ENCODE peak calls at places on chromosome 19, in seven cellular contexts. One of them, this sample, is unnamed.

GRCh38 chr19:47097396-47098217 is 16.0 kb downstream of the ZC3H4 start:
- DNase-seq in GM12891: no peak
- DNase-seq in SK-N-SH: no peak
- DNase-seq in GM12878: no peak
- DNase-seq in K562: no peak
- DNase-seq in H1: no peak
- DNase-seq in HepG2: no peak
- DNase-seq in this sample: no peak

GRCh38 chr19:42051166-42052115 is 18.6 kb downstream of the GRIK5 start:
- DNase-seq in GM12891: no peak
- DNase-seq in SK-N-SH: no peak
- DNase-seq in GM12878: no peak
- DNase-seq in K562: no peak
- DNase-seq in H1: no peak
- DNase-seq in HepG2: no peak
- DNase-seq in this sample: no peak

GRCh38 chr19:4495471-4495870 is 22.8 kb downstream of the PLIN4 start:
- DNase-seq in GM12891: peak
- DNase-seq in SK-N-SH: no peak
- DNase-seq in GM12878: no peak
- DNase-seq in K562: no peak
- DNase-seq in H1: peak
- DNase-seq in HepG2: no peak
- DNase-seq in this sample: no peak

GRCh38 chr19:33344210-33344609 is 29.3 kb upstream of the CEBPG start:
- DNase-seq in GM12891: no peak
- DNase-seq in SK-N-SH: no peak
- DNase-seq in GM12878: no peak
- DNase-seq in K562: no peak
- DNase-seq in H1: no peak
- DNase-seq in HepG2: no peak
- DNase-seq in this sample: no peak

GRCh38 chr19:51688665-51689571 is 4.2 kb upstream of the SPACA6 start:
- DNase-seq in GM12891: no peak
- DNase-seq in SK-N-SH: peak
- DNase-seq in GM12878: no peak
- DNase-seq in K562: peak
- DNase-seq in H1: peak
- DNase-seq in HepG2: peak
- DNase-seq in this sample: no peak

GRCh38 chr19:55986487-55986886 is at the start of gene NLRP5:
- DNase-seq in GM12891: no peak
- DNase-seq in SK-N-SH: no peak
- DNase-seq in GM12878: no peak
- DNase-seq in K562: no peak
- DNase-seq in H1: no peak
- DNase-seq in HepG2: no peak
- DNase-seq in this sample: no peak

GRCh38 chr19:45716314-45717130 is 14.2 kb downstream of the FBXO46 start:
- DNase-seq in GM12891: no peak
- DNase-seq in SK-N-SH: peak
- DNase-seq in GM12878: no peak
- DNase-seq in K562: peak
- DNase-seq in H1: no peak
- DNase-seq in HepG2: no peak
- DNase-seq in this sample: no peak

GRCh38 chr19:29098863-29099481 is 114.0 kb downstream of the UQCRFS1 start:
- DNase-seq in GM12891: no peak
- DNase-seq in SK-N-SH: no peak
- DNase-seq in GM12878: no peak
- DNase-seq in K562: no peak
- DNase-seq in H1: no peak
- DNase-seq in HepG2: no peak
- DNase-seq in this sample: no peak

GRCh38 chr19:33063356-33064116 is 1.2 kb downstream of the RHPN2 start:
- DNase-seq in GM12891: no peak
- DNase-seq in SK-N-SH: peak
- DNase-seq in GM12878: no peak
- DNase-seq in K562: peak
- DNase-seq in H1: peak
- DNase-seq in HepG2: no peak
- DNase-seq in this sample: no peak

GRCh38 chr19:29372921-29373797 is 152.6 kb upstream of the VSTM2B start:
- DNase-seq in GM12891: no peak
- DNase-seq in SK-N-SH: no peak
- DNase-seq in GM12878: no peak
- DNase-seq in K562: no peak
- DNase-seq in H1: peak
- DNase-seq in HepG2: no peak
- DNase-seq in this sample: no peak

GRCh38 chr19:39951686-39952085 is 17.3 kb upstream of the FCGBP start:
- DNase-seq in GM12891: no peak
- DNase-seq in SK-N-SH: no peak
- DNase-seq in GM12878: no peak
- DNase-seq in K562: no peak
- DNase-seq in H1: no peak
- DNase-seq in HepG2: no peak
- DNase-seq in this sample: no peak

GRCh38 chr19:42540071-42540553 is 11.8 kb upstream of the CEACAM1 start:
- DNase-seq in GM12891: no peak
- DNase-seq in SK-N-SH: no peak
- DNase-seq in GM12878: no peak
- DNase-seq in K562: no peak
- DNase-seq in H1: peak
- DNase-seq in HepG2: no peak
- DNase-seq in this sample: no peak

GRCh38 chr19:1069009-1069779 is 2.2 kb downstream of the ARHGAP45 start:
- DNase-seq in GM12891: no peak
- DNase-seq in SK-N-SH: no peak
- DNase-seq in GM12878: no peak
- DNase-seq in K562: no peak
- DNase-seq in H1: no peak
- DNase-seq in HepG2: no peak
- DNase-seq in this sample: peak

GRCh38 chr19:53328967-53329366 is 4.6 kb upstream of the ZNF845 start:
- DNase-seq in GM12891: no peak
- DNase-seq in SK-N-SH: peak
- DNase-seq in GM12878: no peak
- DNase-seq in K562: peak
- DNase-seq in H1: no peak
- DNase-seq in HepG2: no peak
- DNase-seq in this sample: no peak
- TF ChIP-seq TAF1 in GM12891: no peak
- TF ChIP-seq TAF1 in SK-N-SH: no peak
- TF ChIP-seq TAF1 in GM12878: no peak
- TF ChIP-seq TAF1 in K562: no peak
- TF ChIP-seq TAF1 in H1: no peak
- TF ChIP-seq TAF1 in HepG2: no peak
- TF ChIP-seq TAF1 in this sample: no peak

DNA sequence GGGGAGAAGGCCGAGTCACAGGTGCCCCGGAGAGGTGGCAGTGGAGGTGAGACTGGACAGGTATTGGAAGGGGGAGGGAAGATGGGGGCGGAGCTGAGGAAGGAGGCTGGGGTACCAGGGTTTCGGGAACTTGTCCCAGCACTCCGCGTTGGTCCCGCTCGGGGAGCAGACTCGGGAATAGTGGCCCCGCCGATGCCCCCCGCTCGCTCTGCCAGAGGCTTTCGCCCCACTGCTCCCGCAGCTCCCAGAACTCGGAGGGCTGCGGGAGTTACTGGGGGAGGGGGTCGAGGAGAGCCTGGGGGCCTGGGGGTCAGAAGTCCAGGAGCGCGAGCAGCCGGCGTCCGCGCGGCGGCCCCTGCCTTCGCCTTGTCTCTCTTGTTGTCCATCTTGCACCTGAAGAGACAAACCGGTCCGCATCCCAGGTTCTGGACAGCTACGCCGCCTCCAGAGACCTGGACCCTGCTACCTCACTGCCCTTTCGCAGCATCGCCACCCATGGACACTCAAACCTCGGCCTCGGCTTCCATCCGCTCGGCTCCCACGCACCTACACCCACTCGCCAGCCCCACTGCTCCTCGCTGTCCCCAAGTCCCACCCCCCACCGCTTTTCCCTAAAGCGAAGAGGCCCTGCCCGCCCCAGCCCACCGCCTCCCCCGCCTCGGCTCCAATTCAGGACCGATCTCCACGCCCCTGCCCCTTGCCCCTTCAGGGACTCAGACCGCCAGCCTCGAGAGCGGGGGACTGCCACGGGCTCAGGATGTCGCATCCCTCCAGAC is 698 bp downstream of the PRR36 start:
- DNase-seq in GM12891: no peak
- DNase-seq in SK-N-SH: no peak
- DNase-seq in GM12878: no peak
- DNase-seq in K562: no peak
- DNase-seq in H1: peak
- DNase-seq in HepG2: no peak
- DNase-seq in this sample: no peak
- TF ChIP-seq TAF1 in GM12891: no peak
- TF ChIP-seq TAF1 in SK-N-SH: no peak
- TF ChIP-seq TAF1 in GM12878: no peak
- TF ChIP-seq TAF1 in K562: no peak
- TF ChIP-seq TAF1 in H1: no peak
- TF ChIP-seq TAF1 in HepG2: no peak
- TF ChIP-seq TAF1 in this sample: no peak

GRCh38 chr19:6047741-6048231 is 62.5 kb downstream of the RFX2 start:
- DNase-seq in GM12891: no peak
- DNase-seq in SK-N-SH: peak
- DNase-seq in GM12878: no peak
- DNase-seq in K562: peak
- DNase-seq in H1: peak
- DNase-seq in HepG2: peak
- DNase-seq in this sample: no peak

GRCh38 chr19:6047256-6047655 is 63.0 kb downstream of the RFX2 start:
- DNase-seq in GM12891: no peak
- DNase-seq in SK-N-SH: no peak
- DNase-seq in GM12878: no peak
- DNase-seq in K562: no peak
- DNase-seq in H1: no peak
- DNase-seq in HepG2: no peak
- DNase-seq in this sample: no peak

GRCh38 chr19:6044056-6044805 is 66.1 kb downstream of the RFX2 start:
- DNase-seq in GM12891: no peak
- DNase-seq in SK-N-SH: no peak
- DNase-seq in GM12878: no peak
- DNase-seq in K562: no peak
- DNase-seq in H1: peak
- DNase-seq in HepG2: no peak
- DNase-seq in this sample: no peak

GRCh38 chr19:6042776-6043726 is 65.1 kb upstream of the RANBP3 start:
- DNase-seq in GM12891: no peak
- DNase-seq in SK-N-SH: no peak
- DNase-seq in GM12878: no peak
- DNase-seq in K562: no peak
- DNase-seq in H1: peak
- DNase-seq in HepG2: no peak
- DNase-seq in this sample: no peak

GRCh38 chr19:6045108-6045507 is 65.2 kb downstream of the RFX2 start:
- DNase-seq in GM12891: no peak
- DNase-seq in SK-N-SH: no peak
- DNase-seq in GM12878: no peak
- DNase-seq in K562: no peak
- DNase-seq in H1: no peak
- DNase-seq in HepG2: no peak
- DNase-seq in this sample: no peak
- TF ChIP-seq TAF1 in GM12891: no peak
- TF ChIP-seq TAF1 in SK-N-SH: no peak
- TF ChIP-seq TAF1 in GM12878: no peak
- TF ChIP-seq TAF1 in K562: no peak
- TF ChIP-seq TAF1 in H1: no peak
- TF ChIP-seq TAF1 in HepG2: no peak
- TF ChIP-seq TAF1 in this sample: no peak

GRCh38 chr19:54172413-54172763 is 572 bp downstream of the TMC4 start:
- DNase-seq in GM12891: no peak
- DNase-seq in SK-N-SH: no peak
- DNase-seq in GM12878: no peak
- DNase-seq in K562: no peak
- DNase-seq in H1: no peak
- DNase-seq in HepG2: no peak
- DNase-seq in this sample: no peak
- TF ChIP-seq TAF1 in GM12891: no peak
- TF ChIP-seq TAF1 in SK-N-SH: no peak
- TF ChIP-seq TAF1 in GM12878: no peak
- TF ChIP-seq TAF1 in K562: no peak
- TF ChIP-seq TAF1 in H1: no peak
- TF ChIP-seq TAF1 in HepG2: no peak
- TF ChIP-seq TAF1 in this sample: no peak

DNA sequence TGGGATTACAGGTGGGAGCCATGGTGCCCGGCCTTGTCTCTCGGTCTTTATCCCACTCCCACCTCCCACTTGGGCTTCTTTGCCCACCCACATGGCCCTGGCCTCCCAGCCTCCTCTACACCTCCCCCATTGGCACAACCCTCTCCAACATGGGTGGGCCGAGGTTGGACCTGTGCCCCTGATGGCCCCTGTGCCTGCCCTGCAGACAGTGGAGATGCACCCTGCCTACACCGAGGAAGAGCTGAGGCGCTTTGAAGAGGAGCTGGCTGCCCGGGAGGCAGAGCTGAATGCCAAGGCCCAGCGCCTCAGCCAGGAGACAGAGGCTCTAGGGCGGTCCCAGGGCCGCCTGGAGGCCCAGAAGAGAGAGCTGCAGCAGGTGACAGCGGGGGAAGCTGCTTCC is 12.6 kb upstream of the DHDH start:
- DNase-seq in GM12891: no peak
- DNase-seq in SK-N-SH: no peak
- DNase-seq in GM12878: no peak
- DNase-seq in K562: no peak
- DNase-seq in H1: no peak
- DNase-seq in HepG2: no peak
- DNase-seq in this sample: no peak
- TF ChIP-seq TAF1 in GM12891: no peak
- TF ChIP-seq TAF1 in SK-N-SH: no peak
- TF ChIP-seq TAF1 in GM12878: no peak
- TF ChIP-seq TAF1 in K562: no peak
- TF ChIP-seq TAF1 in H1: no peak
- TF ChIP-seq TAF1 in HepG2: no peak
- TF ChIP-seq TAF1 in this sample: no peak

GRCh38 chr19:13074378-13074777 is 28.3 kb downstream of the LYL1 start:
- DNase-seq in GM12891: no peak
- DNase-seq in SK-N-SH: no peak
- DNase-seq in GM12878: no peak
- DNase-seq in K562: peak
- DNase-seq in H1: no peak
- DNase-seq in HepG2: no peak
- DNase-seq in this sample: no peak
- TF ChIP-seq TAF1 in GM12891: no peak
- TF ChIP-seq TAF1 in SK-N-SH: no peak
- TF ChIP-seq TAF1 in GM12878: no peak
- TF ChIP-seq TAF1 in K562: no peak
- TF ChIP-seq TAF1 in H1: no peak
- TF ChIP-seq TAF1 in HepG2: no peak
- TF ChIP-seq TAF1 in this sample: no peak

This sample was measured in GM12892.